ENCODE peak calls at places on chromosomes 4 and X, in five cellular contexts. G, Y, K, U and J are unnamed samples.

GRCh38 chr4:148813289-148813688 is 371.1 kb upstream of the NR3C2 start:
- DNase-seq in G (no peak), Y (no peak), K (no peak), U (no peak), J (no peak)

GRCh38 chr4:16239086-16239485 is 12.8 kb upstream of the TAPT1 start:
- DNase-seq in G (no peak), Y (no peak), K (no peak), U (no peak), J (no peak)

GRCh38 chr4:157014621-157015591 is 43.3 kb upstream of the PDGFC start:
- DNase-seq in G (no peak), Y (peak), K (no peak), U (peak), J (peak)

GRCh38 chr4:21242163-21242562 is 541.9 kb downstream of the PACRGL start:
- DNase-seq in G (no peak), Y (no peak), K (no peak), U (no peak), J (no peak)

GRCh38 chr4:96642486-96642885 is 802.6 kb downstream of the PDHA2 start:
- DNase-seq in G (no peak), Y (no peak), K (no peak), U (no peak), J (no peak)

GRCh38 chr4:101604976-101605375 is 185.6 kb upstream of the BANK1 start:
- DNase-seq in G (no peak), Y (peak), K (no peak), U (peak), J (no peak)

GRCh38 chr4:70992354-70992753 is 1.1 kb upstream of the DCK start:
- DNase-seq in G (no peak), Y (no peak), K (peak), U (no peak), J (no peak)

GRCh38 chrX:3286196-3286920 is 60.1 kb downstream of the MXRA5 start:
- DNase-seq in G (no peak), Y (peak), K (no peak), U (peak), J (peak)

GRCh38 chr4:30973993-30974392 is 253.8 kb downstream of the PCDH7 start:
- DNase-seq in G (no peak), Y (no peak), K (no peak), U (no peak), J (no peak)

GRCh38 chrX:17830211-17830610 is 30.9 kb downstream of the RAI2 start:
- DNase-seq in G (no peak), Y (no peak), K (no peak), U (no peak), J (no peak)

GRCh38 chr4:161696957-161697356 is 466.8 kb downstream of the FSTL5 start:
- DNase-seq in G (no peak), Y (no peak), K (no peak), U (no peak), J (peak)

GRCh38 chr4:11512861-11513260 is 84.2 kb upstream of the HS3ST1 start:
- DNase-seq in G (no peak), Y (peak), K (no peak), U (no peak), J (no peak)

GRCh38 chr4:169274033-169274432 is 3.3 kb upstream of the SH3RF1 start:
- DNase-seq in G (no peak), Y (no peak), K (no peak), U (no peak), J (no peak)

GRCh38 chr4:124322234-124322831 is 390.2 kb downstream of the ANKRD50 start:
- DNase-seq in G (no peak), Y (peak), K (no peak), U (peak), J (peak)

GRCh38 chrX:24014388-24015018 is 12.5 kb downstream of the KLHL15 start:
- DNase-seq in G (no peak), Y (no peak), K (no peak), U (no peak), J (no peak)

GRCh38 chr4:140254656-140255299 is 100.8 kb upstream of the MAML3 start:
- DNase-seq in G (no peak), Y (no peak), K (no peak), U (no peak), J (peak)

GRCh38 chr4:10721616-10722015 is 37.0 kb upstream of the CLNK start:
- DNase-seq in G (no peak), Y (no peak), K (no peak), U (no peak), J (no peak)